ENCODE peak calls at places on chromosomes 16 and 17, in seven cellular contexts. E is AML-193; S is RWPE1; P is cardiac muscle cell; U is CD4-positive, alpha-beta T cell; B is effector memory CD4-positive, alpha-beta T cell; K is Peyer's patch. G is an unnamed sample.

GRCh38 chr17:75323043-75323591 is 33.9 kb upstream of the SLC25A19 start:
- DNase-seq in E (peak), S (peak), P (peak), U (peak), B (peak), K (peak), G (peak)

GRCh38 chr17:79587945-79588344 is 22.9 kb downstream of the RBFOX3 start:
- DNase-seq in E (no peak), S (no peak), P (no peak), U (no peak), B (no peak), K (no peak), G (no peak)

GRCh38 chr16:535446-536405 is 8.2 kb downstream of the CAPN15 start:
- DNase-seq in E (no peak), S (peak), P (no peak), U (no peak), B (no peak), K (no peak), G (peak)

GRCh38 chr16:73205153-73205549 is 157.2 kb upstream of the ZFHX3 start:
- DNase-seq in E (no peak), S (no peak), P (no peak), U (no peak), B (no peak), K (no peak), G (no peak)

GRCh38 chr17:9356488-9356911 is 219.1 kb downstream of the STX8 start:
- DNase-seq in E (no peak), S (no peak), P (no peak), U (no peak), B (no peak), K (no peak), G (no peak)

GRCh38 chr17:67038861-67039365 is 5.4 kb upstream of the CACNG1 start:
- DNase-seq in E (no peak), S (no peak), P (no peak), U (no peak), B (no peak), K (no peak), G (no peak)

GRCh38 chr17:38459556-38459955 is 31.3 kb downstream of the ARHGAP23 start:
- DNase-seq in E (no peak), S (no peak), P (no peak), U (no peak), B (no peak), K (no peak), G (no peak)

GRCh38 chr17:75365009-75365930 is 40.2 kb downstream of the GRB2 start:
- DNase-seq in E (no peak), S (no peak), P (no peak), U (no peak), B (no peak), K (no peak), G (no peak)

GRCh38 chr17:64783556-64784352 is 121.6 kb upstream of the SMURF2 start:
- DNase-seq in E (no peak), S (no peak), P (no peak), U (no peak), B (no peak), K (no peak), G (no peak)

GRCh38 chr17:61247438-61247837 is 152.2 kb upstream of the TBX2 start:
- DNase-seq in E (no peak), S (no peak), P (peak), U (no peak), B (no peak), K (no peak), G (peak)

GRCh38 chr17:8158267-8159031 is 4.3 kb downstream of the VAMP2 start:
- DNase-seq in E (peak), S (peak), P (peak), U (peak), B (peak), K (peak), G (peak)

GRCh38 chr17:51355314-51356083 is 95.2 kb downstream of the UTP18 start:
- DNase-seq in E (no peak), S (no peak), P (peak), U (no peak), B (no peak), K (no peak), G (no peak)

GRCh38 chr16:64019339-64019738 is 1102.5 kb downstream of the CDH11 start:
- DNase-seq in E (no peak), S (no peak), P (no peak), U (no peak), B (no peak), K (no peak), G (no peak)

GRCh38 chr16:3963203-3963602 is 82.7 kb upstream of the CREBBP start:
- DNase-seq in E (no peak), S (no peak), P (peak), U (peak), B (peak), K (no peak), G (no peak)

GRCh38 chr17:16926591-16927451 is 45.1 kb downstream of the TNFRSF13B start:
- DNase-seq in E (no peak), S (no peak), P (peak), U (no peak), B (no peak), K (no peak), G (no peak)

GRCh38 chr17:15262291-15263205 is 2.6 kb downstream of the PMP22 start:
- DNase-seq in E (no peak), S (peak), P (peak), U (no peak), B (no peak), K (peak), G (peak)

GRCh38 chr16:53504665-53505064 is 1.7 kb upstream of the AKTIP start:
- DNase-seq in E (no peak), S (no peak), P (peak), U (no peak), B (peak), K (no peak), G (peak)

GRCh38 chr17:77092025-77092424 is 48.7 kb upstream of the SEC14L1 start:
- DNase-seq in E (no peak), S (no peak), P (no peak), U (no peak), B (no peak), K (no peak), G (no peak)

GRCh38 chr17:40038882-40039513 is 15.2 kb downstream of the MED24 start:
- DNase-seq in E (peak), S (no peak), P (peak), U (no peak), B (no peak), K (peak), G (peak)